ENCODE peak calls at places on chromosome 16, in four cellular contexts. M is neuronal stem cell, C is fibroblast of lung, T is neural progenitor cell. Q is an unnamed sample. For H3K4me1, the result is how much of the 10 kb centered on the place peaks cover.

GRCh38 chr16:75206749-75207451 is at the start of gene CTRB2:
- DNase-seq in M (no peak), C (no peak), T (no peak), Q (no peak)

GRCh38 chr16:51164167-51164566 is 13.1 kb upstream of the SALL1 start:
- DNase-seq in M (no peak), C (peak), T (no peak), Q (peak)

GRCh38 chr16:62543516-62543915 is 507.3 kb upstream of the CDH8 start:
- DNase-seq in M (no peak), C (no peak), T (no peak), Q (no peak)

GRCh38 chr16:78444-79145 is 570 bp downstream of the MPG start:
- DNase-seq in M (no peak), C (peak), T (no peak), Q (peak)

GRCh38 chr16:3095869-3096268 is 3.2 kb downstream of the ZSCAN10 start:
- DNase-seq in M (no peak), C (no peak), T (no peak), Q (peak)

GRCh38 chr16:79651363-79651762 is 50.8 kb upstream of the MAF start:
- DNase-seq in M (no peak), C (peak), T (no peak), Q (peak)

GRCh38 chr16:2159052-2159838 is 3.7 kb downstream of the TRAF7 start:
- DNase-seq in M (no peak), C (peak), T (peak), Q (peak)

GRCh38 chr16:73743665-73744496 is 552.7 kb upstream of the PSMD7 start:
- DNase-seq in M (no peak), C (no peak), T (peak), Q (no peak)

GRCh38 chr16:8741636-8742427 is 55.6 kb downstream of the TMEM186 start:
- DNase-seq in M (no peak), C (no peak), T (no peak), Q (no peak)

GRCh38 chr16:89073346-89074221 is 20.1 kb upstream of the ACSF3 start:
- DNase-seq in M (no peak), C (no peak), T (no peak), Q (peak)

GRCh38 chr16:62213763-62214162 is 177.5 kb upstream of the CDH8 start:
- DNase-seq in M (no peak), C (no peak), T (peak), Q (no peak)

GRCh38 chr16:73173396-73173795 is 125.5 kb upstream of the ZFHX3 start:
- DNase-seq in M (no peak), C (peak), T (no peak), Q (peak)

GRCh38 chr16:50335198-50335958 is 33.4 kb downstream of the BRD7 start:
- DNase-seq in M (no peak), C (no peak), T (no peak), Q (peak)

GRCh38 chr16:4936991-4937781 is at the start of gene PPL:
- DNase-seq in M (peak), C (no peak), T (peak), Q (no peak)

GRCh38 chr16:86911311-86911999 is 333.1 kb downstream of the FOXL1 start:
- DNase-seq in M (no peak), C (peak), T (no peak), Q (no peak)

GRCh38 chr16:58481226-58481869 is 18.6 kb upstream of the NDRG4 start:
- DNase-seq in M (no peak), C (no peak), T (no peak), Q (no peak)

GRCh38 chr16:58196898-58197313 is 1.0 kb downstream of the CSNK2A2 start:
- DNase-seq in M (no peak), C (peak), T (peak), Q (peak)

GRCh38 chr16:87924937-87925670 is 11.2 kb downstream of the CA5A start:
- DNase-seq in M (no peak), C (no peak), T (no peak), Q (no peak)

GRCh38 chr16:89695086-89695874 is 6.2 kb downstream of the SPATA2L start:
- DNase-seq in M (no peak), C (no peak), T (no peak), Q (no peak)

GRCh38 chr16:53678756-53679334 is 24.8 kb downstream of the RPGRIP1L start:
- DNase-seq in M (no peak), C (peak), T (no peak), Q (peak)

GRCh38 chr16:57892041-57892440 is 78.9 kb downstream of the CNGB1 start:
- DNase-seq in M (no peak), C (peak), T (no peak), Q (peak)

GRCh38 chr16:72877374-72878028 is 170.4 kb downstream of the ZFHX3 start:
- DNase-seq in M (no peak), C (peak), T (no peak), Q (peak)

GRCh38 chr16:58011652-58012051 is 10.4 kb downstream of the USB1 start:
- DNase-seq in M (no peak), C (peak), T (no peak), Q (peak)

GRCh38 chr16:2489581-2489980 is 14.7 kb downstream of the TBC1D24 start:
- DNase-seq in M (no peak), C (no peak), T (no peak), Q (no peak)

GRCh38 chr16:89278441-89279240 is 61.1 kb downstream of the ZNF778 start:
- DNase-seq in M (no peak), C (no peak), T (no peak), Q (no peak)

GRCh38 chr16:69476920-69477418 is 52.5 kb downstream of the CYB5B start:
- DNase-seq in M (no peak), C (peak), T (no peak), Q (peak)

GRCh38 chr16:55021595-55022475 is 91.2 kb downstream of the IRX5 start:
- DNase-seq in M (no peak), C (peak), T (peak), Q (peak)

GRCh38 chr16:18984425-18985005 is 781 bp downstream of the TMC7 start:
- DNase-seq in M (no peak), C (peak), T (no peak), Q (no peak)

GRCh38 chr16:4529085-4530060 is 9.2 kb downstream of the CDIP1 start:
- DNase-seq in M (no peak), C (peak), T (peak), Q (peak)

GRCh38 chr16:50830698-50831097 is 88.8 kb downstream of the CYLD start:
- DNase-seq in M (no peak), C (no peak), T (no peak), Q (no peak)

GRCh38 chr16:48405907-48406306 is 20.7 kb upstream of the SIAH1 start:
- DNase-seq in M (no peak), C (no peak), T (no peak), Q (no peak)

GRCh38 chr16:74748710-74749073 is 25.9 kb downstream of the FA2H start:
- DNase-seq in M (no peak), C (no peak), T (no peak), Q (no peak)

GRCh38 chr16:84739349-84740124 is 39.7 kb downstream of the USP10 start:
- DNase-seq in M (no peak), C (peak), T (no peak), Q (peak)

GRCh38 chr16:397135-397661 is at the start of gene NME4:
- DNase-seq in M (peak), C (no peak), T (peak), Q (peak)

GRCh38 chr16:78034530-78034929 is 12.2 kb downstream of the CLEC3A start:
- DNase-seq in M (no peak), C (peak), T (no peak), Q (no peak)

GRCh38 chr16:26281681-26282080 is 589.9 kb downstream of the HS3ST4 start:
- DNase-seq in M (no peak), C (no peak), T (no peak), Q (no peak)

GRCh38 chr16:17367034-17367433 is 103.7 kb downstream of the XYLT1 start:
- DNase-seq in M (no peak), C (no peak), T (no peak), Q (no peak)
- H3K4me1 ChIP-seq in M (under half), C (under half), T (under half), Q (under half)

DNA sequence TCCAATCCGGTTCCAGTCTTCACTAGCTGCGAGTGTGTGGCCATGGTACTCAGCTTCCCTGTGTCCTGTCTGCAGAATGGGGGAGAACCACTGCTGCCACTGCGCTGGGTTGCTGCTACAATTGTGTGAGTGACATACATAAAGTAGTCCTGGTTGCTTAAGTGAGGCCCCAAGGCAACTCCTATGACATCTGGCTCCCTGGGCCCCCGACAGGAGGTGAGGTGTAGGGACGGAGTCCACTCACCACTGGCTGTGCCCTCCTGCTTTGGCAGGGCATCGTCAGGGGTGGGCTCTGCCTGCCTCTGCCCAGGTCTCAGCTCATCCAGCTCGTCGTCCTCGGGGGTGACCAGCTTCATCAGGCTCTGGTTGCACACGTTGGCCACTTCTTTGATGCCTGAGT is 20.4 kb downstream of the VAC14 start:
- DNase-seq in M (no peak), C (no peak), T (no peak), Q (no peak)
- H3K27ac ChIP-seq in M (no peak), C (no peak), T (no peak), Q (no peak)

GRCh38 chr16:10622036-10622921 is 41.9 kb upstream of the EMP2 start:
- DNase-seq in M (no peak), C (no peak), T (peak), Q (no peak)
- H3K4me2 ChIP-seq in M (no peak), C (no peak), T (no peak), Q (no peak)

GRCh38 chr16:66618588-66618987 is 14.1 kb downstream of the CMTM3 start:
- DNase-seq in M (no peak), C (peak), T (no peak), Q (peak)
- H3K4me1 ChIP-seq in M (under half), C (under half), T (under half), Q (half or more)

GRCh38 chr16:24550295-24550694 is 10.9 kb downstream of the RBBP6 start:
- DNase-seq in M (no peak), C (no peak), T (no peak), Q (no peak)

GRCh38 chr16:24555346-24555872 is 16.0 kb downstream of the RBBP6 start:
- DNase-seq in M (no peak), C (no peak), T (no peak), Q (no peak)

GRCh38 chr16:24553983-24554382 is 14.6 kb downstream of the RBBP6 start:
- DNase-seq in M (no peak), C (peak), T (no peak), Q (no peak)

DNA sequence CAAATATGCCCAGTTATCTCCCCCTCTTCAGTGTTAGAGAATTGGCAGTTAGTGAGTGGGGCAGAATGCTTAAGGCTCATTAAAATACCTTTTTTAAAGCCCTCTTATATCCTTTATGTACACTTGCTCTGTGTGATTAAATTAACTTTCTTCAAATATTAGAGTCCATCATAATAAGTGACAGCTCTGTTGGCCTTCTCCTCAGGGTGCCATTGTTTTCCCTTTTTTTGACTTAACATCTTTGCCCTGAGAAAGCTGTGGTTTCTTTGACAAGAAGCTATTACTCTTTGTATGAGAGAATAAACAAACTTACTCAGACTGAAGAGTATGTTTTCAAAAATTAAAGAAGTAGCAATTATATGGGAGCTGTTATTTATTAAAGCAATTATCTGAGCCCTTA is 13.3 kb downstream of the RBBP6 start:
- DNase-seq in M (no peak), C (no peak), T (no peak), Q (no peak)
- H3K27ac ChIP-seq in M (no peak), C (no peak), T (peak), Q (no peak)

DNA sequence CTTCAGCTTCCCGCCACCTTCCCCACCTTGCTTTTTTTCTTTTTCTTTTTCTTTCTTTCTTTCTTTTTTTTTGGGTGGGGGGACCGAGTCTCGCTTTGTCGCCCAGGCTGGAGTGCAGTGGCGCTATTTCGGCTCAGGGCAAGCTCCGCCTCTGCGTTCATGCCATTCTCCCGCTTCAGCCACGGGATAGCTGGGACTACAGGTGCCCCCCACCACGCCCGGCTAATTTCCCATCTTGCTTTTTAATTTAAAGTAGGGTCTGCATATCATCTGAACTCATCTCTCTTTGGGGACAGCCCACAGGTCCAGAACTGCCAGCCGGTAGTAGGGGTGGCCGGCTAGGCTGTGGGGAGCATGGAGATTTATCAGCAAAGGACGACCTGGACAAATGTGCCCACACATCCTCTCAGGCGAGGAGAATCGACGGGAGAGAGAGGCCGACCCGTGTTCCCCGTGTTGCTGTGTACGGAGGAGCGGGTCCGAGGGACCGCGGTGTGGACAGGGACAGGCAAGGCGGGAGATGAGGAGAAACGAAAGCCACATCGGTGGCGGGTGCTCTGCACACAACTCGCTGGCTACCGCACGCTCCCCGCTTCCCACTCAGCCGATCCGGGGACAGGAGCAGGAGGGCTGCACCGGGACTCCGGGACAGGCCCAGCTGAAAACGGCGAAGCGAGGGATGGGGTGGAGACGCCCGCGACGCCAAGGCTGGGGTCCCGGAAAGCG is 2.4 kb downstream of the MT1M start:
- DNase-seq in M (no peak), C (no peak), T (peak), Q (no peak)
- H3K4me2 ChIP-seq in M (no peak), C (peak), T (peak), Q (no peak)

GRCh38 chr16:67393111-67393789 is at the start of gene TPPP3:
- DNase-seq in M (peak), C (peak), T (peak), Q (peak)

GRCh38 chr16:67390816-67391423 is 2.4 kb downstream of the TPPP3 start:
- DNase-seq in M (no peak), C (no peak), T (no peak), Q (no peak)

GRCh38 chr16:67393790-67394270 is 532 bp upstream of the TPPP3 start:
- DNase-seq in M (no peak), C (no peak), T (no peak), Q (no peak)

GRCh38 chr16:67391424-67392300 is 1.6 kb downstream of the TPPP3 start:
- DNase-seq in M (no peak), C (no peak), T (no peak), Q (peak)

DNA sequence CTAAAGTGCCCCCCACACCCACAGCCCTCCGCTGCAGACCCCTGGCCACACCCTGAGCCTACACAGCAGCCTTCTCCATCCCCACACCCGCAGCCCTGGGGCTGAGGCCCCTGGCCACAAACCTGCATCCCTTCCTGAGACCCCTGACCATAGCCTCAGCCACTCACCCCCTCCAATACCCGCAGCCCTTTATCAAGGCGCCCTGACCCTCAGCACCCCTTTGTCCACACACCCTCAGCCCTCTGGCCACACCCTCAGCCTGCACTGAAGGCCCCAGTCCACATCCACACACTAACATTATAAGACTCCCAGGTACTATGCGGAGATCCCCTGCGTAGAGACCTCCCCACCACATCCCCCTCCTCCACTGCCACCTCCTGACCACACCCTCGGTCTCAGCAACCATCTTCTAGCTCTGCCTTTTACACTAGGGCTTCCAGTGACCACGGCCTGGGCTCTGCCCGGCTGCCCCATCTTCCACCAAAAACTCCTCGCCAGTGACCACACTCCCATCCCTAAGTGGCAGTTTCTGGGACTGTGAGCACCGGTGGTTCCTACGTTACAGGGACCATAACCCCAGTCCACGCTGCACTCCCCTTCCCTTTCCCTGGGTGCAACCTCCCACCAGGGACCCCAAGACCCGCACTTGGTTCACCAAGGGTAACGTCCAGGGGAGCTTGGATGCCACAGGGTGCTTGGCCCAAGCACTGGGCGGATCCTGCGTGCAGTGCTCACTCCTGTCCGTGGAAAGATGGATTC is 818 bp downstream of the TPPP3 start:
- DNase-seq in M (no peak), C (no peak), T (no peak), Q (no peak)
- H3K4me1 ChIP-seq in M (half or more), C (under half), T (half or more), Q (under half)

GRCh38 chr16:11076259-11077018 is 132.1 kb downstream of the CLEC16A start:
- DNase-seq in M (no peak), C (no peak), T (peak), Q (no peak)
- H3K27ac ChIP-seq in M (no peak), C (no peak), T (no peak), Q (no peak)

Q was measured in GM23248.